ENCODE peak calls at places on chromosomes 6 and 20, in nine cellular contexts. One of them, this sample, is unnamed.
A peak's percentile ranks its signal among the peaks of the same experiment; 100 is the strongest.

GRCh38 chr6:145960918-145961604 is 3.1 kb downstream of the SHPRH start:
- DNase-seq in NB4: peak; percentile 14
- DNase-seq in fibroblast of the aortic adventitia: peak; percentile 97
- DNase-seq in cardiac fibroblast: peak; percentile 95
- DNase-seq in CD8-positive, alpha-beta T cell: no peak
- DNase-seq in tibial artery: no peak
- DNase-seq in GM13977: no peak
- DNase-seq in endothelial cell of umbilical vein: no peak
- DNase-seq in AG04450: no peak
- DNase-seq in this sample: peak; percentile 40

GRCh38 chr6:139291813-139292619 is at the start of gene TXLNB:
- DNase-seq in endothelial cell of umbilical vein: peak; percentile 65
- DNase-seq in tibial artery: peak; percentile 80
- DNase-seq in AG04450: peak; percentile 93
- DNase-seq in NB4: peak; percentile 94
- DNase-seq in fibroblast of the aortic adventitia: peak; percentile 94
- DNase-seq in GM13977: peak; percentile 52
- DNase-seq in CD8-positive, alpha-beta T cell: peak; percentile 69
- DNase-seq in cardiac fibroblast: peak; percentile 94
- DNase-seq in this sample: peak; percentile 87

GRCh38 chr20:57801581-57801980 is 91.8 kb upstream of the PMEPA1 start:
- DNase-seq in endothelial cell of umbilical vein: no peak
- DNase-seq in fibroblast of the aortic adventitia: no peak
- DNase-seq in tibial artery: no peak
- DNase-seq in CD8-positive, alpha-beta T cell: no peak
- DNase-seq in cardiac fibroblast: no peak
- DNase-seq in GM13977: no peak
- DNase-seq in AG04450: no peak
- DNase-seq in NB4: no peak
- DNase-seq in this sample: no peak

GRCh38 chr6:44642870-44643522 is 255.5 kb downstream of the CDC5L start:
- DNase-seq in CD8-positive, alpha-beta T cell: no peak
- DNase-seq in tibial artery: peak; percentile 35
- DNase-seq in NB4: peak; percentile 12
- DNase-seq in cardiac fibroblast: peak; percentile 10
- DNase-seq in endothelial cell of umbilical vein: no peak
- DNase-seq in GM13977: no peak
- DNase-seq in fibroblast of the aortic adventitia: no peak
- DNase-seq in AG04450: no peak
- DNase-seq in this sample: peak; percentile 18

GRCh38 chr6:113405326-113406050 is 451.7 kb upstream of the MARCKS start:
- DNase-seq in endothelial cell of umbilical vein: no peak
- DNase-seq in CD8-positive, alpha-beta T cell: no peak
- DNase-seq in AG04450: no peak
- DNase-seq in GM13977: no peak
- DNase-seq in tibial artery: no peak
- DNase-seq in NB4: no peak
- DNase-seq in fibroblast of the aortic adventitia: no peak
- DNase-seq in cardiac fibroblast: peak; percentile 20
- DNase-seq in this sample: no peak

GRCh38 chr6:90695316-90695715 is 108.4 kb upstream of the MAP3K7 start:
- DNase-seq in cardiac fibroblast: no peak
- DNase-seq in NB4: no peak
- DNase-seq in CD8-positive, alpha-beta T cell: no peak
- DNase-seq in tibial artery: no peak
- DNase-seq in endothelial cell of umbilical vein: no peak
- DNase-seq in GM13977: no peak
- DNase-seq in fibroblast of the aortic adventitia: no peak
- DNase-seq in AG04450: no peak
- DNase-seq in this sample: no peak

GRCh38 chr6:31010393-31011060 is at the start of gene MUC22:
- DNase-seq in endothelial cell of umbilical vein: no peak
- DNase-seq in fibroblast of the aortic adventitia: peak; percentile 39
- DNase-seq in GM13977: no peak
- DNase-seq in tibial artery: no peak
- DNase-seq in CD8-positive, alpha-beta T cell: no peak
- DNase-seq in cardiac fibroblast: peak; percentile 27
- DNase-seq in NB4: no peak
- DNase-seq in AG04450: no peak
- DNase-seq in this sample: peak; percentile 84

GRCh38 chr6:91476000-91476399 is 889.1 kb upstream of the MAP3K7 start:
- DNase-seq in AG04450: peak; percentile 39
- DNase-seq in endothelial cell of umbilical vein: peak; percentile 74
- DNase-seq in cardiac fibroblast: peak; percentile 33
- DNase-seq in NB4: no peak
- DNase-seq in fibroblast of the aortic adventitia: no peak
- DNase-seq in tibial artery: no peak
- DNase-seq in GM13977: peak; percentile 16
- DNase-seq in CD8-positive, alpha-beta T cell: no peak
- DNase-seq in this sample: peak; percentile 78

GRCh38 chr20:61635721-61636455 is 383.8 kb downstream of the CDH4 start:
- DNase-seq in NB4: no peak
- DNase-seq in tibial artery: no peak
- DNase-seq in CD8-positive, alpha-beta T cell: no peak
- DNase-seq in AG04450: no peak
- DNase-seq in endothelial cell of umbilical vein: no peak
- DNase-seq in fibroblast of the aortic adventitia: no peak
- DNase-seq in cardiac fibroblast: no peak
- DNase-seq in GM13977: no peak
- DNase-seq in this sample: no peak

GRCh38 chr20:37505263-37506165 is 15.5 kb upstream of the NNAT start:
- DNase-seq in GM13977: no peak
- DNase-seq in endothelial cell of umbilical vein: no peak
- DNase-seq in NB4: no peak
- DNase-seq in CD8-positive, alpha-beta T cell: no peak
- DNase-seq in AG04450: no peak
- DNase-seq in tibial artery: no peak
- DNase-seq in cardiac fibroblast: no peak
- DNase-seq in fibroblast of the aortic adventitia: no peak
- DNase-seq in this sample: no peak

GRCh38 chr6:13859871-13860555 is 45.7 kb upstream of the MCUR1 start:
- DNase-seq in NB4: no peak
- DNase-seq in AG04450: no peak
- DNase-seq in GM13977: no peak
- DNase-seq in cardiac fibroblast: no peak
- DNase-seq in tibial artery: no peak
- DNase-seq in CD8-positive, alpha-beta T cell: no peak
- DNase-seq in fibroblast of the aortic adventitia: no peak
- DNase-seq in endothelial cell of umbilical vein: no peak
- DNase-seq in this sample: no peak

GRCh38 chr6:42959917-42960242 is 674 bp upstream of the GNMT start:
- DNase-seq in CD8-positive, alpha-beta T cell: no peak
- DNase-seq in NB4: no peak
- DNase-seq in cardiac fibroblast: no peak
- DNase-seq in fibroblast of the aortic adventitia: no peak
- DNase-seq in GM13977: no peak
- DNase-seq in tibial artery: no peak
- DNase-seq in AG04450: no peak
- DNase-seq in endothelial cell of umbilical vein: no peak
- DNase-seq in this sample: no peak

GRCh38 chr20:36439731-36440072 is 101.6 kb upstream of the MYL9 start:
- DNase-seq in fibroblast of the aortic adventitia: no peak
- DNase-seq in cardiac fibroblast: no peak
- DNase-seq in CD8-positive, alpha-beta T cell: no peak
- DNase-seq in NB4: no peak
- DNase-seq in endothelial cell of umbilical vein: no peak
- DNase-seq in AG04450: no peak
- DNase-seq in GM13977: no peak
- DNase-seq in tibial artery: no peak
- DNase-seq in this sample: no peak
- TF ChIP-seq CTCF in fibroblast of the aortic adventitia: peak; percentile 19
- TF ChIP-seq CTCF in cardiac fibroblast: no peak
- TF ChIP-seq CTCF in CD8-positive, alpha-beta T cell: no peak
- TF ChIP-seq CTCF in NB4: no peak
- TF ChIP-seq CTCF in endothelial cell of umbilical vein: no peak
- TF ChIP-seq CTCF in AG04450: no peak
- TF ChIP-seq CTCF in GM13977: no peak
- TF ChIP-seq CTCF in tibial artery: no peak
- TF ChIP-seq CTCF in this sample: no peak

GRCh38 chr6:17096076-17096475 is 5.8 kb upstream of the STMND1 start:
- DNase-seq in CD8-positive, alpha-beta T cell: no peak
- DNase-seq in AG04450: no peak
- DNase-seq in fibroblast of the aortic adventitia: peak; percentile 15
- DNase-seq in NB4: no peak
- DNase-seq in tibial artery: no peak
- DNase-seq in GM13977: no peak
- DNase-seq in cardiac fibroblast: peak; percentile 26
- DNase-seq in endothelial cell of umbilical vein: no peak
- DNase-seq in this sample: no peak

GRCh38 chr6:17098007-17098406 is 3.8 kb upstream of the STMND1 start:
- DNase-seq in GM13977: no peak
- DNase-seq in cardiac fibroblast: no peak
- DNase-seq in NB4: no peak
- DNase-seq in fibroblast of the aortic adventitia: no peak
- DNase-seq in AG04450: no peak
- DNase-seq in tibial artery: no peak
- DNase-seq in CD8-positive, alpha-beta T cell: no peak
- DNase-seq in endothelial cell of umbilical vein: no peak
- DNase-seq in this sample: no peak

GRCh38 chr6:17096657-17097056 is 5.2 kb upstream of the STMND1 start:
- DNase-seq in CD8-positive, alpha-beta T cell: no peak
- DNase-seq in NB4: no peak
- DNase-seq in cardiac fibroblast: no peak
- DNase-seq in endothelial cell of umbilical vein: no peak
- DNase-seq in GM13977: no peak
- DNase-seq in fibroblast of the aortic adventitia: no peak
- DNase-seq in AG04450: no peak
- DNase-seq in tibial artery: no peak
- DNase-seq in this sample: no peak

GRCh38 chr6:17091122-17091521 is 10.7 kb upstream of the STMND1 start:
- DNase-seq in AG04450: no peak
- DNase-seq in GM13977: no peak
- DNase-seq in NB4: no peak
- DNase-seq in tibial artery: no peak
- DNase-seq in CD8-positive, alpha-beta T cell: no peak
- DNase-seq in endothelial cell of umbilical vein: no peak
- DNase-seq in cardiac fibroblast: no peak
- DNase-seq in fibroblast of the aortic adventitia: peak; percentile 26
- DNase-seq in this sample: peak; percentile 32

DNA sequence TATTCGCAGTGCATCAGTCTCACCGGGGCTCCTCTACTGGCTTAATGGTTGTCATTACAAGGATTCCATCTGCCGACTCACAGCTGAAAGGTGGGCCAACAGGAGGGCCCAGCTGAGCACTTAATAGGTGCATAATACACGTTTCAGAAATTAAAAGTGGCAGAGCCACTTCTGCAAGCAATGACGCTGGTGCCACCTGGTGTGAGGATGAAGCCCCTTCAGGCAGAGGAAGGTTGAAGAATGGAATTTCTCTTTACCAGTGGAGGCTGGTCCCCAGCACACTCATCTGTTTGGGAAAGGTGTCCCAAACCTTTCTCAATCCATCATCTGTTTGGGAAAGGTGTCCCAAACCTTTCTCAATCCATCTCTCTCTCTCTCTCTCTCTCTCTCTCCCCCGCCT is 8.2 kb upstream of the STMND1 start:
- DNase-seq in fibroblast of the aortic adventitia: no peak
- DNase-seq in AG04450: no peak
- DNase-seq in cardiac fibroblast: no peak
- DNase-seq in GM13977: no peak
- DNase-seq in NB4: peak; percentile 15
- DNase-seq in endothelial cell of umbilical vein: no peak
- DNase-seq in tibial artery: no peak
- DNase-seq in CD8-positive, alpha-beta T cell: no peak
- DNase-seq in this sample: no peak
- TF ChIP-seq CTCF in fibroblast of the aortic adventitia: no peak
- TF ChIP-seq CTCF in AG04450: peak; percentile 41
- TF ChIP-seq CTCF in cardiac fibroblast: no peak
- TF ChIP-seq CTCF in GM13977: peak; percentile 11
- TF ChIP-seq CTCF in NB4: peak; percentile 15
- TF ChIP-seq CTCF in endothelial cell of umbilical vein: peak; percentile 25
- TF ChIP-seq CTCF in tibial artery: no peak
- TF ChIP-seq CTCF in CD8-positive, alpha-beta T cell: no peak
- TF ChIP-seq CTCF in this sample: peak; percentile 46

GRCh38 chr6:122372647-122373046 is 26.8 kb upstream of the HSF2 start:
- DNase-seq in NB4: peak; percentile 8
- DNase-seq in AG04450: no peak
- DNase-seq in GM13977: no peak
- DNase-seq in CD8-positive, alpha-beta T cell: no peak
- DNase-seq in fibroblast of the aortic adventitia: peak; percentile 30
- DNase-seq in tibial artery: no peak
- DNase-seq in cardiac fibroblast: peak; percentile 5
- DNase-seq in endothelial cell of umbilical vein: no peak
- DNase-seq in this sample: peak; percentile 6
- TF ChIP-seq CTCF in NB4: no peak
- TF ChIP-seq CTCF in AG04450: peak; percentile 30
- TF ChIP-seq CTCF in GM13977: no peak
- TF ChIP-seq CTCF in CD8-positive, alpha-beta T cell: no peak
- TF ChIP-seq CTCF in fibroblast of the aortic adventitia: peak; percentile 23
- TF ChIP-seq CTCF in tibial artery: peak; percentile 7
- TF ChIP-seq CTCF in cardiac fibroblast: no peak
- TF ChIP-seq CTCF in endothelial cell of umbilical vein: no peak
- TF ChIP-seq CTCF in this sample: peak; percentile 21

DNA sequence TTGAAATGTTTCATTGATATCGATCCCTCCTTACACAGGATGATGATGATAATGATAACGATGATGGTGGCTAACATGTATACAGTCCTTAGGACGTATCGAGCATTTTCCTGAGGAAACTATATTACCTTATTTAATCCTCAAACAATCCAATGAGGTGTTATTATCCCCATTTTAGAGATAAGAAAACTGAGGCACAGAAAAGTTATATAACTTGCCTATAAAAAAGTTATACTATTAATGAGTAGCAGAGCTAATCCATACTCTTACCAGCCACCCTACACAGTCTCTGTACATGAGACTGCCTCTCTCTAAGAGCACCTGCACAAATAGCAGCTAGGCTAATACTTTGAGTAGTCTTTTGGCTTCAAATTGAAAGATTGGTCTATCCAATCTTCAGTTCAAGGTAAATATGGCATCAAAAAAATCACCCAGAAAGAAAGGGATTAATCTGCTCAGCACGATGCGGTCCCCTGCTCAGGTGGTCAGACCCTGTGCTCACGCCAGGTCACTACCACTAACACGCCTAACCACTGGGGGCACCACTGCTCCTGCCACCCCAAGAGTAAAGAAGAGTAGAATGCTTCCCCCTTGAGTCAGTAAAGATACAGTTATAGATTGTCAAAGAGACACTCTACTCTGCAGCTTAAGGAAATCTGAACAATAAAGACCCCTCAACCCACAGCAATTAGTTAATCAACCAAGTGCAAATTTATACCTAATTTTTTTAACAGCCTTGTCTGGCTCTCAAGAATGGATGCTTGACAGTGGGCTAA is 15.0 kb downstream of the GABBR1 start:
- DNase-seq in endothelial cell of umbilical vein: no peak
- DNase-seq in CD8-positive, alpha-beta T cell: no peak
- DNase-seq in GM13977: no peak
- DNase-seq in tibial artery: no peak
- DNase-seq in NB4: no peak
- DNase-seq in fibroblast of the aortic adventitia: no peak
- DNase-seq in cardiac fibroblast: no peak
- DNase-seq in AG04450: no peak
- DNase-seq in this sample: no peak
- TF ChIP-seq CTCF in endothelial cell of umbilical vein: peak; percentile 5
- TF ChIP-seq CTCF in CD8-positive, alpha-beta T cell: no peak
- TF ChIP-seq CTCF in GM13977: peak; percentile 40
- TF ChIP-seq CTCF in tibial artery: no peak
- TF ChIP-seq CTCF in NB4: peak; percentile 43
- TF ChIP-seq CTCF in fibroblast of the aortic adventitia: peak; percentile 21
- TF ChIP-seq CTCF in cardiac fibroblast: peak; percentile 21
- TF ChIP-seq CTCF in AG04450: peak; percentile 2
- TF ChIP-seq CTCF in this sample: no peak

GRCh38 chr20:487655-488054 is 25.3 kb upstream of the TBC1D20 start:
- DNase-seq in tibial artery: no peak
- DNase-seq in NB4: no peak
- DNase-seq in GM13977: no peak
- DNase-seq in AG04450: no peak
- DNase-seq in endothelial cell of umbilical vein: no peak
- DNase-seq in fibroblast of the aortic adventitia: no peak
- DNase-seq in cardiac fibroblast: no peak
- DNase-seq in CD8-positive, alpha-beta T cell: no peak
- DNase-seq in this sample: no peak
- TF ChIP-seq CTCF in tibial artery: no peak
- TF ChIP-seq CTCF in NB4: no peak
- TF ChIP-seq CTCF in GM13977: no peak
- TF ChIP-seq CTCF in AG04450: no peak
- TF ChIP-seq CTCF in endothelial cell of umbilical vein: no peak
- TF ChIP-seq CTCF in fibroblast of the aortic adventitia: no peak
- TF ChIP-seq CTCF in cardiac fibroblast: no peak
- TF ChIP-seq CTCF in CD8-positive, alpha-beta T cell: no peak
- TF ChIP-seq CTCF in this sample: no peak

This sample was measured in IMR-90.